ENCODE peak calls at places on chromosomes 7 and 10, in eight cellular contexts. One of them, this sample, is unnamed. For H3K27me3, the result is how much of the 10 kb centered on the place peaks cover.

GRCh38 chr7:106568680-106569499 is 92.1 kb downstream of the CCDC71L start:
- DNase-seq in AG04450: peak
- DNase-seq in IMR-90: peak
- DNase-seq in adrenal gland: no peak
- DNase-seq in CD8-positive, alpha-beta T cell: no peak
- DNase-seq in thoracic aorta: no peak
- DNase-seq in heart right ventricle: no peak
- DNase-seq in lower lobe of right lung: no peak
- DNase-seq in this sample: no peak

GRCh38 chr10:62813981-62814380 is 2.2 kb downstream of the EGR2 start:
- DNase-seq in CD8-positive, alpha-beta T cell: no peak
- DNase-seq in heart right ventricle: no peak
- DNase-seq in adrenal gland: no peak
- DNase-seq in lower lobe of right lung: no peak
- DNase-seq in AG04450: no peak
- DNase-seq in IMR-90: no peak
- DNase-seq in thoracic aorta: no peak
- DNase-seq in this sample: no peak

GRCh38 chr7:136056827-136057226 is 79.7 kb upstream of the MTPN start:
- DNase-seq in lower lobe of right lung: no peak
- DNase-seq in thoracic aorta: no peak
- DNase-seq in CD8-positive, alpha-beta T cell: no peak
- DNase-seq in heart right ventricle: no peak
- DNase-seq in AG04450: no peak
- DNase-seq in IMR-90: no peak
- DNase-seq in adrenal gland: no peak
- DNase-seq in this sample: no peak

GRCh38 chr10:77531441-77532001 is 106.1 kb downstream of the KCNMA1 start:
- DNase-seq in CD8-positive, alpha-beta T cell: no peak
- DNase-seq in heart right ventricle: peak
- DNase-seq in adrenal gland: peak
- DNase-seq in thoracic aorta: peak
- DNase-seq in AG04450: peak
- DNase-seq in IMR-90: peak
- DNase-seq in lower lobe of right lung: peak
- DNase-seq in this sample: no peak

GRCh38 chr10:119079572-119080520 is 771 bp downstream of the EIF3A start:
- DNase-seq in thoracic aorta: peak
- DNase-seq in IMR-90: peak
- DNase-seq in AG04450: peak
- DNase-seq in lower lobe of right lung: peak
- DNase-seq in CD8-positive, alpha-beta T cell: peak
- DNase-seq in heart right ventricle: peak
- DNase-seq in adrenal gland: peak
- DNase-seq in this sample: peak

GRCh38 chr7:111089822-111090426 is 1.0 kb upstream of the LRRN3 start:
- DNase-seq in AG04450: no peak
- DNase-seq in heart right ventricle: no peak
- DNase-seq in lower lobe of right lung: no peak
- DNase-seq in thoracic aorta: no peak
- DNase-seq in adrenal gland: no peak
- DNase-seq in CD8-positive, alpha-beta T cell: no peak
- DNase-seq in IMR-90: peak
- DNase-seq in this sample: no peak

GRCh38 chr10:44774676-44775401 is 136.3 kb upstream of the TMEM72 start:
- DNase-seq in thoracic aorta: no peak
- DNase-seq in heart right ventricle: no peak
- DNase-seq in adrenal gland: peak
- DNase-seq in lower lobe of right lung: no peak
- DNase-seq in IMR-90: peak
- DNase-seq in CD8-positive, alpha-beta T cell: no peak
- DNase-seq in AG04450: peak
- DNase-seq in this sample: no peak

GRCh38 chr7:151246161-151247015 is 2.1 kb downstream of the SMARCD3 start:
- DNase-seq in AG04450: no peak
- DNase-seq in CD8-positive, alpha-beta T cell: no peak
- DNase-seq in heart right ventricle: no peak
- DNase-seq in IMR-90: no peak
- DNase-seq in adrenal gland: no peak
- DNase-seq in lower lobe of right lung: peak
- DNase-seq in thoracic aorta: no peak
- DNase-seq in this sample: no peak

GRCh38 chr10:11468126-11468742 is 143.2 kb downstream of the USP6NL start:
- DNase-seq in heart right ventricle: no peak
- DNase-seq in lower lobe of right lung: no peak
- DNase-seq in IMR-90: peak
- DNase-seq in thoracic aorta: no peak
- DNase-seq in CD8-positive, alpha-beta T cell: no peak
- DNase-seq in adrenal gland: peak
- DNase-seq in AG04450: peak
- DNase-seq in this sample: no peak

GRCh38 chr10:14876764-14877163 is 1.9 kb upstream of the SUV39H2 start:
- DNase-seq in AG04450: no peak
- DNase-seq in thoracic aorta: no peak
- DNase-seq in lower lobe of right lung: no peak
- DNase-seq in adrenal gland: no peak
- DNase-seq in CD8-positive, alpha-beta T cell: no peak
- DNase-seq in IMR-90: no peak
- DNase-seq in heart right ventricle: peak
- DNase-seq in this sample: no peak

DNA sequence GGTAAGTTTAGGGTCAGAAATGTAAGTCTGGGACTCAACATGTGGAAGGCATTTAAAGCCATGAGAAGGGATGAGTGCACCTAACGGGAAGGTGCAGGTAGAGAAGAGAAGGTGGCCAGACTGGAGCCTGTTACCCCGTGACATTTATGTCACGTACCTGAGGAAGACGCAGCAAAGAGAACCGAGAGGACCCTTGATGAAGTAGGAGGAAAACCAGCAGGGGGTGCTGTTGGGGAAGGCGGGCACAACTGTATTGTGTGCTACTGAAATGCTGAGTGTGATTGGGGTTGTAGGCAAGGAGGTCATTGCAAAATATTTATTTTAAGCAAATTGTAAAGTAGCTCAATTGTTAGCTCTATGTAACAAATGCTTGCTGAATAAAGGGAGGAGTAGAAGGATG is 338.2 kb upstream of the PRKCQ start:
- DNase-seq in IMR-90: no peak
- DNase-seq in adrenal gland: peak
- DNase-seq in CD8-positive, alpha-beta T cell: peak
- DNase-seq in thoracic aorta: no peak
- DNase-seq in heart right ventricle: peak
- DNase-seq in lower lobe of right lung: peak
- DNase-seq in AG04450: no peak
- DNase-seq in this sample: peak
- TF ChIP-seq CTCF in IMR-90: peak
- TF ChIP-seq CTCF in adrenal gland: peak
- TF ChIP-seq CTCF in CD8-positive, alpha-beta T cell: peak
- TF ChIP-seq CTCF in thoracic aorta: no peak
- TF ChIP-seq CTCF in heart right ventricle: peak
- TF ChIP-seq CTCF in lower lobe of right lung: peak
- TF ChIP-seq CTCF in AG04450: peak
- TF ChIP-seq CTCF in this sample: peak

GRCh38 chr10:123722351-123722750 is 56.2 kb downstream of the GPR26 start:
- DNase-seq in adrenal gland: no peak
- DNase-seq in AG04450: no peak
- DNase-seq in CD8-positive, alpha-beta T cell: no peak
- DNase-seq in lower lobe of right lung: no peak
- DNase-seq in IMR-90: no peak
- DNase-seq in thoracic aorta: no peak
- DNase-seq in heart right ventricle: no peak
- DNase-seq in this sample: no peak

GRCh38 chr10:123726381-123726780 is 60.2 kb downstream of the GPR26 start:
- DNase-seq in thoracic aorta: no peak
- DNase-seq in AG04450: no peak
- DNase-seq in lower lobe of right lung: no peak
- DNase-seq in adrenal gland: no peak
- DNase-seq in IMR-90: no peak
- DNase-seq in CD8-positive, alpha-beta T cell: no peak
- DNase-seq in heart right ventricle: no peak
- DNase-seq in this sample: no peak

GRCh38 chr10:123726826-123727225 is 60.7 kb downstream of the GPR26 start:
- DNase-seq in AG04450: no peak
- DNase-seq in CD8-positive, alpha-beta T cell: no peak
- DNase-seq in adrenal gland: no peak
- DNase-seq in thoracic aorta: no peak
- DNase-seq in heart right ventricle: no peak
- DNase-seq in IMR-90: no peak
- DNase-seq in lower lobe of right lung: no peak
- DNase-seq in this sample: no peak

GRCh38 chr10:123721441-123722049 is 55.4 kb downstream of the GPR26 start:
- DNase-seq in lower lobe of right lung: no peak
- DNase-seq in IMR-90: no peak
- DNase-seq in heart right ventricle: no peak
- DNase-seq in CD8-positive, alpha-beta T cell: no peak
- DNase-seq in thoracic aorta: no peak
- DNase-seq in adrenal gland: no peak
- DNase-seq in AG04450: no peak
- DNase-seq in this sample: no peak

GRCh38 chr10:123724747-123725146 is 58.6 kb downstream of the GPR26 start:
- DNase-seq in thoracic aorta: no peak
- DNase-seq in AG04450: no peak
- DNase-seq in IMR-90: no peak
- DNase-seq in CD8-positive, alpha-beta T cell: no peak
- DNase-seq in lower lobe of right lung: no peak
- DNase-seq in heart right ventricle: no peak
- DNase-seq in adrenal gland: no peak
- DNase-seq in this sample: no peak
- H3K27me3 ChIP-seq in thoracic aorta: under half
- H3K27me3 ChIP-seq in AG04450: under half
- H3K27me3 ChIP-seq in IMR-90: under half
- H3K27me3 ChIP-seq in CD8-positive, alpha-beta T cell: under half
- H3K27me3 ChIP-seq in lower lobe of right lung: under half
- H3K27me3 ChIP-seq in heart right ventricle: under half
- H3K27me3 ChIP-seq in adrenal gland: under half
- H3K27me3 ChIP-seq in this sample: under half

GRCh38 chr7:98284335-98285036 is 3.0 kb downstream of the BRI3 start:
- DNase-seq in thoracic aorta: peak
- DNase-seq in lower lobe of right lung: peak
- DNase-seq in AG04450: no peak
- DNase-seq in adrenal gland: peak
- DNase-seq in IMR-90: peak
- DNase-seq in heart right ventricle: peak
- DNase-seq in CD8-positive, alpha-beta T cell: no peak
- DNase-seq in this sample: no peak

GRCh38 chr7:98281757-98282652 is 519 bp downstream of the BRI3 start:
- DNase-seq in adrenal gland: peak
- DNase-seq in thoracic aorta: no peak
- DNase-seq in AG04450: no peak
- DNase-seq in CD8-positive, alpha-beta T cell: no peak
- DNase-seq in lower lobe of right lung: peak
- DNase-seq in heart right ventricle: peak
- DNase-seq in IMR-90: no peak
- DNase-seq in this sample: no peak

GRCh38 chr7:98283887-98284222 is 2.4 kb downstream of the BRI3 start:
- DNase-seq in adrenal gland: no peak
- DNase-seq in thoracic aorta: no peak
- DNase-seq in AG04450: no peak
- DNase-seq in heart right ventricle: no peak
- DNase-seq in CD8-positive, alpha-beta T cell: no peak
- DNase-seq in lower lobe of right lung: peak
- DNase-seq in IMR-90: no peak
- DNase-seq in this sample: no peak

GRCh38 chr7:98282727-98283126 is 1.2 kb downstream of the BRI3 start:
- DNase-seq in adrenal gland: no peak
- DNase-seq in IMR-90: no peak
- DNase-seq in lower lobe of right lung: no peak
- DNase-seq in thoracic aorta: no peak
- DNase-seq in CD8-positive, alpha-beta T cell: no peak
- DNase-seq in heart right ventricle: no peak
- DNase-seq in AG04450: no peak
- DNase-seq in this sample: no peak

DNA sequence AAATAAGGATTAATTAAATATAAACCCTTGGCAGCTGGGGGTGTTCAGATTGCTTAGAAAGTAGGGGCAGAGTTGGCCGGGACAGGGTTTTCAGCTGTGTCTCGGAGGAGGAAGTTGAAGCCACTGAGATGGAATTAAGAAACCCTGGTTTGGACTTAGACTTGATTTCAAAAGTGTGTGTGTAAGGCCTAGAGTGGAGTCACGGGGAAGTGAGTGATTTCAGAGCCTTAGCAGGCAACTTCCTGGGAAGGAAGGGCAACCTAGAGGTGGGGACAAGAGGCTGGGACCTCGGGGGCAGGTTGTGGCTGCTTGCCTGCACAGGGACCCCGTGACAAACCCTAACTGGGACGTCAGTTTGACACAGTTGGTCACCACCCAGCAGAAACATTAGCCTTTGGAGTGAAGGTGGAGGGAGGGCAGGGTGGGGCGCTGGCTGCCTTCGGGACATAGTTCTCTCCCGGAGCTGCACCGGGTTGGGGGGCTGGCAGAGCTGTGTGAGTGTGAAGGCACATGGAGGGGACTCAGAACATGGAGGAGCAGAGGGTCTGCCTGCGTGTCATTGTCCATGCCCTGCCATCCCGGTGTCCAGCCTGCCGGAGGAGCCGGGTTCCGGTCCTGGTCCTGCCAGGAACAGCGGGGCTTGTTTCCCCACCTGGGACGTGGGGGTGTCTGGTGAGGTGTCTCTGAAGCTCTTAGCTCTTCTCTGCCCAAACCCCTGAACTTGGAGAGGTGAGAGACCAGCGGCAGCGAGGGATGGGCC is 1.8 kb downstream of the BRI3 start:
- DNase-seq in heart right ventricle: peak
- DNase-seq in lower lobe of right lung: peak
- DNase-seq in adrenal gland: peak
- DNase-seq in IMR-90: peak
- DNase-seq in CD8-positive, alpha-beta T cell: no peak
- DNase-seq in thoracic aorta: no peak
- DNase-seq in AG04450: no peak
- DNase-seq in this sample: no peak
- H3K27ac ChIP-seq in heart right ventricle: peak
- H3K27ac ChIP-seq in lower lobe of right lung: peak
- H3K27ac ChIP-seq in adrenal gland: peak
- H3K27ac ChIP-seq in IMR-90: peak
- H3K27ac ChIP-seq in CD8-positive, alpha-beta T cell: no peak
- H3K27ac ChIP-seq in thoracic aorta: peak
- H3K27ac ChIP-seq in AG04450: peak
- H3K27ac ChIP-seq in this sample: no peak

DNA sequence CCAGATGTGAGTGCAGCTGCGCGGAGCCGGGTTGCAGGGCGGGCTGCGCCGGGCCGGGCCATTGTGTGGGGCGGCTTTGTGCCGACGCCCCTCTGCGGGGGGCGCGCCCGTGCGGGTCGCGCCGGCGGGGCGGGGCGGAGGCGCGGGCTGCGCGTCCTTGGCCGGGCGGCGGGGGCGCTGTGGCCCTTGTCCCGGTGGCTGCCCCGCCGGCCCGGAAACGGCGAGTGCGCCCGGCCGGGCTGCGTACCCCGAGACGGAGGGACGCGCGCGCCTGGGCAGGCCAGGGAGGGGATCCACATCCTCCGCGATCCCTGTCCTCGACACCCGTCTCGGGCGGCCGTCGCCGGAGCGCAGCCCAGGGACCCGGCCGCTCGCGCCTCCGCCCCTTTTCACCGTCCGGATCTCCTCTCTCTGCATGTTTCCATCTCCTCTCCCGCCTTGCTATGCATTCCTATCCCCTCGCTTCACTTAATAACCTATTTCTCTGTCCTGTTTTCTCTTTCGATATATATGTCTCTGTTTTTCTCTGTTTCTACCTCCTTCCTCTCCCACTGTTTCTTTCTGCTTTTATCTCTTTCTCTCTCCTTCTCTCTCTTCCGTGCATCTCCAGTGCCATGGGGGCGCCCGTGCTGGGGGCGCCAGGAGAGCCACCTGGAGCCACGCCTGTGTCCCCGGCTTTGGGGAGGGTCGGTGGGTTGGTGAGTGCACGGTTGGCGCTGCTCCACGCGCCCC is 765 bp downstream of the PFKFB3 start:
- DNase-seq in adrenal gland: peak
- DNase-seq in thoracic aorta: no peak
- DNase-seq in lower lobe of right lung: peak
- DNase-seq in AG04450: no peak
- DNase-seq in CD8-positive, alpha-beta T cell: peak
- DNase-seq in IMR-90: peak
- DNase-seq in heart right ventricle: peak
- DNase-seq in this sample: peak
- TF ChIP-seq CTCF in adrenal gland: no peak
- TF ChIP-seq CTCF in thoracic aorta: no peak
- TF ChIP-seq CTCF in lower lobe of right lung: no peak
- TF ChIP-seq CTCF in AG04450: peak
- TF ChIP-seq CTCF in CD8-positive, alpha-beta T cell: no peak
- TF ChIP-seq CTCF in IMR-90: peak
- TF ChIP-seq CTCF in heart right ventricle: peak
- TF ChIP-seq CTCF in this sample: peak

This sample was measured in CD4-positive, alpha-beta T cell.